ENCODE peak calls at places on chromosomes 13 and 19, in nine cellular contexts. C is HFF-Myc; S is CD4-positive, alpha-beta T cell; G is upper lobe of right lung; A is foreskin fibroblast; O is fibroblast of pulmonary artery; M is thoracic aorta; W is psoas muscle; I is WTC11. B is an unnamed sample.

GRCh38 chr19:50992666-50993035 is 8.8 kb downstream of the KLK8 start:
- DNase-seq in A (no peak), C (no peak), S (no peak), I (no peak), O (no peak), W (no peak), G (no peak), M (no peak), B (no peak)

GRCh38 chr13:81051873-81052272 is 710.9 kb upstream of the SPRY2 start:
- DNase-seq in O (peak; percentile 38), S (no peak), M (no peak), C (no peak), I (no peak), G (no peak), A (no peak), W (no peak), B (no peak)

GRCh38 chr19:10505583-10506229 is 2.5 kb upstream of the KEAP1 start:
- DNase-seq in A (peak; percentile 41), C (no peak), W (peak; percentile 75), I (peak; percentile 90), M (peak; percentile 25), G (peak; percentile 88), S (peak; percentile 79), O (peak; percentile 72), B (peak; percentile 83)

GRCh38 chr19:34712606-34713261 is 21.3 kb upstream of the ZNF181 start:
- DNase-seq in O (peak; percentile 90), S (peak; percentile 19), A (peak; percentile 69), C (peak; percentile 52), M (no peak), W (no peak), I (peak; percentile 40), G (no peak), B (no peak)

GRCh38 chr13:102911336-102911735 is 65.5 kb downstream of the ERCC5 start:
- DNase-seq in C (no peak), I (no peak), O (no peak), W (no peak), S (no peak), A (no peak), M (no peak), G (no peak), B (no peak)

GRCh38 chr19:58085348-58085875 is 12.6 kb downstream of the ZSCAN18 start:
- DNase-seq in S (no peak), O (no peak), I (no peak), A (no peak), G (peak; percentile 53), C (no peak), M (no peak), W (no peak), B (no peak)

GRCh38 chr13:26486550-26486949 is 70.9 kb upstream of the WASF3 start:
- DNase-seq in W (no peak), C (no peak), M (no peak), G (no peak), S (no peak), I (no peak), O (no peak), A (no peak), B (no peak)

GRCh38 chr13:64810701-64811258 is 2419.4 kb downstream of the PCDH9 start:
- DNase-seq in A (peak; percentile 42), I (no peak), M (no peak), G (no peak), C (no peak), O (peak; percentile 64), S (no peak), W (no peak), B (no peak)

GRCh38 chr19:6260912-6261636 is 18.7 kb downstream of the MLLT1 start:
- DNase-seq in W (no peak), C (no peak), M (no peak), S (peak; percentile 19), O (peak; percentile 30), G (no peak), A (no peak), I (peak; percentile 81), B (peak; percentile 67)

GRCh38 chr19:18173054-18173571 is 500 bp upstream of the IFI30 start:
- DNase-seq in O (no peak), W (peak; percentile 69), I (no peak), G (peak; percentile 91), M (no peak), A (no peak), C (no peak), S (no peak), B (no peak)

GRCh38 chr19:46931197-46931596 is 70.4 kb downstream of the ARHGAP35 start:
- DNase-seq in A (no peak), G (no peak), I (no peak), M (no peak), O (no peak), C (no peak), W (no peak), S (no peak), B (no peak)

GRCh38 chr19:46927106-46927505 is 66.3 kb downstream of the ARHGAP35 start:
- DNase-seq in O (no peak), I (no peak), C (no peak), G (no peak), W (no peak), M (no peak), A (no peak), S (no peak), B (no peak)

GRCh38 chr19:46927893-46928292 is 67.1 kb downstream of the ARHGAP35 start:
- DNase-seq in W (no peak), O (no peak), S (no peak), A (no peak), M (no peak), I (no peak), C (no peak), G (no peak), B (no peak)

GRCh38 chr19:46926201-46927071 is 65.6 kb downstream of the ARHGAP35 start:
- DNase-seq in M (no peak), G (no peak), C (no peak), I (no peak), A (no peak), O (no peak), S (no peak), W (no peak), B (no peak)

GRCh38 chr19:46928951-46929350 is 68.2 kb downstream of the ARHGAP35 start:
- DNase-seq in I (no peak), C (no peak), W (no peak), G (no peak), O (no peak), S (no peak), A (no peak), M (no peak), B (no peak)
- TF ChIP-seq CTCF in I (no peak), C (no peak), W (no peak), G (no peak), O (peak; percentile 28), S (no peak), A (peak; percentile 26), M (no peak), B (no peak)

DNA sequence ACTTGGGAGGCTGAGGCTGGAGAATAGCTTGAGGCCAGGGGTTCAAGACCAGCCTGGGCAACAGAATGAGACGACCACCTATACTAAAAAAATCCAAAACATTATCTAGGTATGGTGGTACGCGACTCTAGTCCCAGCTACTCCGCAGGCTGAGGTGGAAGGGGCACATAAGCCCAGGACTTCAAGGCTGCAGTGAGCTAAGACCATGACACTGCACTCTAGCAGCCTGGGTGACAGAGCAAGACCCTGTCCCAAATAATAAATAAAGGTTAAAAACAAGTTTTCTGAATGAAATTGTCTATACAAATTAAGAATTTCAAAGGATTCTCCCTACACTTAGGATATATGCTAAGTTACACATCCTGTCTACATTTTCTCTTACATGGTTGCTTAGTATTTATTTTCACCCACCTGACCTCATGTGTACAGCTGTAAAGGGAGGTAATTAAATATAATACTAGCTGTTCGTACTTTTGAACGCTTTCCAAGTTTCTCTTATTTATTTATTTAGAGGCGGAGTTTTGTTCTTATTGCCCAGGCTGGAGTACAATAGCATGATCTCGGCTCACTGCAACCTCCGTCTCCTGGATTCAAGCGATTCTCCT is 1.6 kb downstream of the SLC25A30 start:
- DNase-seq in W (no peak), C (no peak), G (no peak), O (no peak), S (no peak), M (no peak), A (no peak), I (no peak), B (no peak)
- TF ChIP-seq CTCF in W (no peak), C (no peak), G (no peak), O (no peak), S (no peak), M (no peak), A (no peak), I (no peak), B (no peak)

GRCh38 chr19:21335721-21336120 is 6.5 kb upstream of the ZNF708 start:
- DNase-seq in M (no peak), W (no peak), S (no peak), G (no peak), C (no peak), I (no peak), O (no peak), A (no peak), B (no peak)
- TF ChIP-seq CTCF in M (no peak), W (no peak), S (no peak), G (no peak), C (no peak), I (no peak), O (no peak), A (no peak), B (no peak)

GRCh38 chr19:43755256-43755801 is 567 bp upstream of the SMG9 start:
- DNase-seq in C (no peak), M (no peak), I (peak; percentile 62), W (peak; percentile 84), G (peak; percentile 92), S (peak; percentile 63), O (peak; percentile 78), A (no peak), B (peak; percentile 84)

GRCh38 chr19:43751466-43752220 is 3.1 kb downstream of the SMG9 start:
- DNase-seq in W (no peak), M (no peak), C (no peak), A (no peak), O (no peak), S (no peak), I (no peak), G (no peak), B (no peak)

GRCh38 chr19:43752287-43752875 is 2.4 kb downstream of the SMG9 start:
- DNase-seq in M (no peak), A (no peak), C (no peak), S (no peak), O (no peak), I (no peak), W (no peak), G (no peak), B (no peak)

GRCh38 chr19:43754312-43754561 is 525 bp downstream of the SMG9 start:
- DNase-seq in C (no peak), O (no peak), A (no peak), I (peak; percentile 77), S (no peak), G (no peak), M (no peak), W (no peak), B (no peak)

DNA sequence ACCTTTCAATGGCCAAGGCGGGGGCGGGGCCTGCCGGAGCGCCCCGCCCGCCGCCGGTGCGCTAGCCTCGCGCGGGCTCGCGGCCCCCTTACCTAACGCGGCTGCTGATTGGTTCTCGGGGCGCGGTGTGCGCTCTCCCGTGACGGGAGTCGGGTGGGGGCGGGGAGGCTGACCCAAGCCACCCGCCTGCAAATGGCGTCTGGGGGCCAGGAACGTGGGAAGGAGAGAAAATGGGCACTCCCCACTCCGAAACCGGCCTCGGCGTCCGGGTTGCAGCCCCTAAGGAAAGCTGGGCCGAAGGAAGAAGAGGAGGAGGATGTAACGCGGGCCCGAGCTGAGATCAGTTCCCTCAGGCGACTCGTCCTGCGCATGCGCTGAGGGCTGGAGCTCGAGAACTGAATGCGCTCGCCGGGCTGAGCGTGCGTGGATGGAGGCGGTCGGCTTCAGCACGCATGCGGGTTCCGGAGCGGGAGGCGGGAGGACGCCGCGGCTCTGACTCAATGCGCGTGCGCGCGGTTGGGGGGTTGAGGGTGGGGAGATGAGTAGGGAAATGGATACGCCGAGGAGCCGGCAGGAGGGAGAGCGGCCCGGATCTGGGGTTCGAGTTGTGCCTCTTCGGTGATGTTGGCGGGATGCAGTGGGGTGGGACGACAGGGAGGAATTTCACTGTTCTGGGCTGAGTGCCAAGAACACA is at the start of gene SMG9:
- DNase-seq in O (peak; percentile 98), A (peak; percentile 97), S (peak; percentile 98), C (peak; percentile 83), G (peak; percentile 100), M (peak; percentile 83), I (peak; percentile 97), W (peak; percentile 99), B (peak; percentile 99)
- TF ChIP-seq CTCF in O (no peak), A (no peak), S (no peak), C (no peak), G (no peak), M (peak; percentile 7), I (no peak), W (no peak), B (no peak)

B was measured in glutamatergic neuron.